ENCODE peak calls at places on chromosomes 2 and 18, in seven cellular contexts. H is HepG2, Z is GM12878, W is hepatocyte, O is neural progenitor cell, Q is PC-3, L is HCT116. A is an unnamed sample.

GRCh38 chr18:29164020-29164706 is 987.2 kb upstream of the CDH2 start:
- DNase-seq in Z (no peak), O (no peak), L (peak; percentile 72), Q (peak; percentile 96), W (peak; percentile 70), H (peak; percentile 3), A (peak; percentile 42)

GRCh38 chr2:186884585-186884984 is 35.6 kb upstream of the ZSWIM2 start:
- DNase-seq in L (no peak), W (no peak), Q (no peak), O (peak; percentile 49), Z (no peak), H (no peak), A (peak; percentile 86)

GRCh38 chr2:74374509-74375205 is 5.5 kb downstream of the DCTN1 start:
- DNase-seq in L (no peak), H (no peak), W (peak; percentile 89), O (peak; percentile 93), Q (no peak), Z (no peak), A (peak; percentile 34)

GRCh38 chr18:70420151-70420898 is 131.5 kb downstream of the SOCS6 start:
- DNase-seq in L (no peak), O (no peak), W (no peak), Z (no peak), H (peak; percentile 74), Q (no peak), A (no peak)

GRCh38 chr2:217900010-217900779 is 102.6 kb downstream of the TNS1 start:
- DNase-seq in W (peak; percentile 40), L (no peak), O (no peak), Q (peak; percentile 9), H (peak; percentile 84), Z (no peak), A (no peak)

GRCh38 chr2:128630974-128631697 is 312.5 kb upstream of the HS6ST1 start:
- DNase-seq in O (no peak), W (no peak), Q (no peak), L (no peak), H (no peak), Z (no peak), A (no peak)

GRCh38 chr2:71830497-71831207 is 317.0 kb downstream of the CYP26B1 start:
- DNase-seq in Q (no peak), Z (no peak), O (no peak), L (no peak), H (no peak), W (no peak), A (no peak)

GRCh38 chr2:217953011-217953481 is 49.7 kb downstream of the TNS1 start:
- DNase-seq in L (no peak), Q (no peak), Z (no peak), H (no peak), O (no peak), W (no peak), A (no peak)

GRCh38 chr2:138829326-138829725 is 49.1 kb upstream of the NXPH2 start:
- DNase-seq in W (peak; percentile 73), O (peak; percentile 82), Z (no peak), L (peak; percentile 41), Q (peak; percentile 78), H (peak; percentile 64), A (peak; percentile 67)

GRCh38 chr18:31506024-31506742 is 8.2 kb downstream of the DSG2 start:
- DNase-seq in L (no peak), H (peak; percentile 46), W (no peak), Z (no peak), Q (peak; percentile 24), O (no peak), A (no peak)

GRCh38 chr2:227597993-227598392 is 700 bp upstream of the SCYGR2 start:
- DNase-seq in O (no peak), H (peak; percentile 18), L (peak; percentile 12), Q (peak; percentile 42), W (no peak), Z (no peak), A (no peak)

GRCh38 chr2:144513388-144514100 is 6.4 kb downstream of the ZEB2 start:
- DNase-seq in L (no peak), O (peak; percentile 53), W (peak; percentile 47), Q (no peak), H (no peak), Z (no peak), A (peak; percentile 51)

GRCh38 chr2:135002836-135003235 is 44.4 kb downstream of the MAP3K19 start:
- DNase-seq in L (no peak), O (no peak), H (no peak), W (no peak), Q (no peak), Z (no peak), A (no peak)

GRCh38 chr18:35134190-35134730 is 93.0 kb downstream of the MAPRE2 start:
- DNase-seq in Q (no peak), W (no peak), H (no peak), L (no peak), Z (no peak), O (no peak), A (no peak)

GRCh38 chr18:35138773-35139172 is 97.6 kb downstream of the MAPRE2 start:
- DNase-seq in W (no peak), Z (no peak), L (no peak), Q (no peak), H (no peak), O (no peak), A (no peak)

GRCh38 chr18:35137632-35138031 is 96.4 kb downstream of the MAPRE2 start:
- DNase-seq in Q (no peak), W (no peak), Z (no peak), H (no peak), O (no peak), L (no peak), A (no peak)

GRCh38 chr18:35139517-35139916 is 98.3 kb downstream of the MAPRE2 start:
- DNase-seq in Z (no peak), O (no peak), L (no peak), Q (no peak), W (no peak), H (no peak), A (no peak)

DNA sequence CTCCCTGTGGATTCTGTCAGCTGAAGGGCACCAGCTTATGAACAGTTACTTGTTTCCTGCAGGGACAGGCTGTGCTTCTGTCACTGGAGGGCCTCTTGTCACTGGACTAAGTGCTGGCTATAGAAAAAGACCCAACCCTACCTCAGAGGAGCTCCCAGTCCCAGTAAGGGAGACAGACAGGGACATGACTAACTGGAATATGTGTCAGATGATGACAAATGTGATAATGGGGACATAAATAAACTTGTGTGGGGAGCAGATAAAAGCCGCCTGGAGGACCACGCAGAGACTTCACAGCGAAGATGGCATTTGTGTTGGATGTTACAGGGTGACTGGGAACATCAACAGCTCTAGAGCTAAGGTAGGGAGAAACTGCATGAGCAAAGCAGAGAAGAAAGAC is 95.0 kb downstream of the MAPRE2 start:
- DNase-seq in Q (no peak), W (no peak), L (no peak), Z (no peak), O (no peak), H (no peak), A (no peak)
- TF ChIP-seq EZH2 in Q (no peak), W (no peak), L (no peak), Z (no peak), O (no peak), H (no peak), A (no peak)

GRCh38 chr2:10933700-10934225 is 22.0 kb downstream of the KCNF1 start:
- DNase-seq in H (no peak), W (no peak), L (no peak), Q (peak; percentile 17), O (no peak), Z (no peak), A (no peak)

GRCh38 chr2:10934308-10934978 is 22.7 kb downstream of the KCNF1 start:
- DNase-seq in H (peak; percentile 27), L (no peak), O (no peak), Q (no peak), Z (no peak), W (no peak), A (no peak)

GRCh38 chr2:10934979-10935350 is 23.2 kb downstream of the KCNF1 start:
- DNase-seq in Q (no peak), L (no peak), W (no peak), H (no peak), Z (no peak), O (no peak), A (no peak)

GRCh38 chr2:10935366-10935918 is 23.7 kb downstream of the KCNF1 start:
- DNase-seq in L (no peak), Q (no peak), W (no peak), Z (no peak), H (no peak), O (no peak), A (no peak)

DNA sequence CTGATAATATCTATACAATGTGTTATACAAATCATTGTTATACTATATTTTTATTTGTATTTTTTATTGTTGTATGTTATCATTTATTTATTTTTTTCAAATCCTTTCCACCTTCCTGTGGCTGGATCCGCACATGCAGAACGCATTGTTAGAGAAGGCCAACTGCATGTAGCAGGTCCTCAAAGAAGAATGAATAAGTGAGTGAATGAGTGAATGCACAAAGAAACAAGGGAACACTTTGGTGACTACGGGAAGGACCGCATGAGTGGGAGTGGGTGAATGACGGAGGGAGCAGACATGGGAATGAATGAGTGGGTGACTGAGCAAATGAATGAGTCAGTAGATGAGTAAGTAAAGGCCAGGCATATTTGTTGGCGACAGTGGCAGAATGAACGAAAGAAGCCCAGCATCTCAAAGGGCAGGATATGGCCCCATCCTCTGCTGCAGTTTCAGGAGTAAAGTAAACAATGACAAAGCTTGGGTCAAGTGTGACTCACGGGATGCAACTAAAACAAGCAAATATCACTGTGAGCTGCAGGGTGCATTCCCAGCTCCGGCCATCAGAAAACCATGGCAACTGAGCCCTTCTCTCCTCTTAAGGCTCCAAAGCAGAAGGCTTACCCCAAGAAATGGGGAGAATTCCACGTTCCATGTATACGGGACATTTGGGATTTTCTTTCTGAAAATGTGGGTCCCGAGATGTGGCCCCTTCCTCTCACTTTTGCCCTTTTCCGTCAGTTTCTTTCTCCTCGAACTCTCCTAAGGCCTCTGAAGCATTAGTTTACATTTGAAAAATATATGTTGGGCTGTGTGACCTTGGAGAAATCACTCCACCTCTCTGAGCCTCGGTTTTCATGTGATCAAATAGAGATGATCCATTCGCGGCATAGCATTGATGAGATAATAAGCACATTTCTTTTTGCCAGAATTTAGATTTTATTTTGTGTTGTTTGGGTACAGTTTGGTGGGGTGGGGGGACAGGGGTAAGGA is 24.5 kb downstream of the KCNF1 start:
- DNase-seq in L (peak; percentile 94), Q (peak; percentile 98), O (no peak), Z (no peak), W (peak; percentile 82), H (peak; percentile 98), A (no peak)
- H3K27ac ChIP-seq in L (peak overlapping the region; percentile 45), Q (peak overlapping the region; percentile 99), O (no peak overlapping the region), Z (no peak overlapping the region), W (peak overlapping the region; percentile 89), H (peak overlapping the region; percentile 48), A (no peak overlapping the region)

GRCh38 chr2:175786705-175787104 is 215.4 kb downstream of the LNPK start:
- DNase-seq in L (no peak), W (no peak), H (no peak), Z (no peak), O (no peak), Q (no peak), A (no peak)
- H3K9me3 ChIP-seq in L (no peaks in the 10 kb centered on the region), W (no peaks in the 10 kb centered on the region), H (no peaks in the 10 kb centered on the region), Z (no peaks in the 10 kb centered on the region), O (no peaks in the 10 kb centered on the region), Q (no peaks in the 10 kb centered on the region), A (no peaks in the 10 kb centered on the region)

DNA sequence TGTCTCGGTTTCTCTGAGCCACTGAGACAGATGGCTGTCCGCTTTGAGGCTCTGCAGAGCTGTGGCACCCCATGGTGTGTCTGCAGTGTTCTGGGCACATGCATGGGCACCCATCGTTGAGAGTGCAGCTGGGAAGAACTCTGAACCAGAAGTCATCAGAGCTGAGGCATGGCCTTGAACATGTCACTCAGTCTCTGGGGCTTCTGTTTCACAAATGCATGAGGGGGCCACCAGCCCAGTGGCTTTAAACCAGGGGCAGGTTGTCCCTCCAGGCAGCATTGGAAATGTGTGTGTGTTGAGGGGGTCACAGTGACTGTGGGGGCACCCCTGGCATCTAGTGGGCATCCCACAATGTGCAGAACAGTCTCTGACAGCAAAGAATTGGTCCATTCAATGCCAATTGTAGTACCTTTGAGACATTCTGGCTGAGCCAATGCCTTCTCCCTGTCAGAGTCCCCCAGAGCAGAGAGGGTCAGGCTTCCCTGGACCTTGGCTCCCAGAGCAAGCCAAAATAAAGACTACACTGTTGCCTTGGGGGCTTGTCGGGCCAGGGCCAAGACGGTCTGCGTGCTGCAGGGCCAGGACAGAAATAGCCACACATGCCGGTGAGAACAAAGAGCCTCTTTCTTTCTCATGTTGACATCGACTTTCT is 9.3 kb upstream of the PSMD1 start:
- DNase-seq in W (no peak), Q (no peak), Z (no peak), O (no peak), H (peak; percentile 79), L (no peak), A (no peak)
- TF ChIP-seq EZH2 in W (no peak), Q (no peak), Z (no peak), O (no peak), H (no peak), L (no peak), A (no peak)